ENCODE peak calls at places on chromosomes 6 and 20, in four cellular contexts. R, D, N and M are unnamed samples.

GRCh38 chr20:23361108-23361650 is 803 bp upstream of the GZF1 start:
- DNase-seq in R (no peak), D (no peak), N (no peak), M (no peak)

GRCh38 chr6:79878142-79878748 is 69.1 kb downstream of the ELOVL4 start:
- DNase-seq in R (no peak), D (no peak), N (no peak), M (no peak)

GRCh38 chr6:166508726-166509125 is 77.8 kb downstream of the RAMACL start:
- DNase-seq in R (no peak), D (no peak), N (no peak), M (no peak)

GRCh38 chr6:142850653-142851434 is 94.1 kb downstream of the HIVEP2 start:
- DNase-seq in R (no peak), D (no peak), N (no peak), M (peak)

GRCh38 chr20:43940518-43941225 is 26.0 kb downstream of the TOX2 start:
- DNase-seq in R (no peak), D (no peak), N (no peak), M (no peak)

GRCh38 chr20:63114006-63114692 is 101.8 kb downstream of the YTHDF1 start:
- DNase-seq in R (no peak), D (no peak), N (no peak), M (no peak)

GRCh38 chr6:123295181-123295580 is 299.1 kb downstream of the CLVS2 start:
- DNase-seq in R (no peak), D (no peak), N (no peak), M (no peak)

GRCh38 chr20:4633780-4634179 is 87.9 kb upstream of the PRND start:
- DNase-seq in R (no peak), D (no peak), N (peak), M (no peak)

GRCh38 chr6:8047466-8048292 is 16.5 kb downstream of the BLOC1S5 start:
- DNase-seq in R (no peak), D (no peak), N (no peak), M (no peak)

GRCh38 chr20:58612021-58612700 is 38.9 kb upstream of the STX16 start:
- DNase-seq in R (no peak), D (no peak), N (no peak), M (no peak)

GRCh38 chr6:137652961-137653697 is 158.9 kb upstream of the OLIG3 start:
- DNase-seq in R (no peak), D (no peak), N (no peak), M (no peak)

GRCh38 chr20:52035498-52035897 is 156.1 kb downstream of the ZFP64 start:
- DNase-seq in R (no peak), D (no peak), N (no peak), M (no peak)

GRCh38 chr6:88220493-88220892 is 54.3 kb upstream of the CNR1 start:
- DNase-seq in R (no peak), D (peak), N (no peak), M (no peak)

GRCh38 chr6:81613606-81614005 is 138.9 kb downstream of the TENT5A start:
- DNase-seq in R (no peak), D (no peak), N (no peak), M (no peak)

GRCh38 chr6:8645212-8645611 is 209.9 kb upstream of the SLC35B3 start:
- DNase-seq in R (no peak), D (no peak), N (no peak), M (no peak)

GRCh38 chr6:110482774-110483400 is 6.5 kb upstream of the SLC22A16 start:
- DNase-seq in R (no peak), D (no peak), N (no peak), M (no peak)

GRCh38 chr20:31570021-31570463 is 35.0 kb upstream of the ID1 start:
- DNase-seq in R (no peak), D (no peak), N (no peak), M (no peak)

GRCh38 chr6:1497593-1498105 is 108.3 kb downstream of the FOXF2 start:
- DNase-seq in R (no peak), D (no peak), N (no peak), M (no peak)

GRCh38 chr6:2117447-2117846 is 128.0 kb downstream of the GMDS start:
- DNase-seq in R (no peak), D (no peak), N (no peak), M (no peak)

GRCh38 chr6:106134906-106135634 is 48.9 kb downstream of the PRDM1 start:
- DNase-seq in R (no peak), D (no peak), N (no peak), M (no peak)

GRCh38 chr6:90720404-90720803 is 133.5 kb upstream of the MAP3K7 start:
- DNase-seq in R (no peak), D (no peak), N (no peak), M (no peak)

GRCh38 chr6:142834853-142835252 is 110.1 kb downstream of the HIVEP2 start:
- DNase-seq in R (no peak), D (no peak), N (no peak), M (no peak)

GRCh38 chr20:3505148-3505547 is 34.3 kb downstream of the ATRN start:
- DNase-seq in R (no peak), D (no peak), N (no peak), M (no peak)

GRCh38 chr20:46087161-46087560 is 2.6 kb downstream of the NCOA5 start:
- DNase-seq in R (no peak), D (no peak), N (no peak), M (no peak)

GRCh38 chr6:30787954-30788353 is 43.6 kb upstream of the IER3 start:
- DNase-seq in R (no peak), D (no peak), N (no peak), M (no peak)

GRCh38 chr6:79947191-79948173 is at the start of gene ELOVL4:
- DNase-seq in R (peak), D (peak), N (peak), M (peak)

GRCh38 chr6:29653452-29654038 is 3.3 kb upstream of the MOG start:
- DNase-seq in R (no peak), D (peak), N (peak), M (peak)

GRCh38 chr6:39088331-39088730 is 26.7 kb downstream of the SAYSD1 start:
- DNase-seq in R (no peak), D (peak), N (peak), M (no peak)

GRCh38 chr6:13733178-13733851 is 21.7 kb upstream of the RANBP9 start:
- DNase-seq in R (no peak), D (no peak), N (peak), M (no peak)

GRCh38 chr6:52513896-52514295 is 63.0 kb downstream of the TRAM2 start:
- DNase-seq in R (no peak), D (no peak), N (no peak), M (no peak)

GRCh38 chr20:33249456-33249855 is 13.7 kb downstream of the BPIFA1 start:
- DNase-seq in R (no peak), D (no peak), N (no peak), M (peak)

GRCh38 chr6:170232186-170233002 is 58.5 kb downstream of the DLL1 start:
- DNase-seq in R (no peak), D (no peak), N (no peak), M (no peak)